ENCODE peak calls at places on chromosomes 2 and 18, in five cellular contexts. W is GM10248; T is CD8-positive, alpha-beta T cell; P is breast epithelium; L is brain microvascular endothelial cell. H is an unnamed sample.

GRCh38 chr18:10659594-10659993 is 133.8 kb downstream of the NAPG start:
- DNase-seq in T (no peak), P (no peak), W (no peak), L (no peak), H (no peak)

GRCh38 chr18:1047406-1047805 is 142.7 kb downstream of the ADCYAP1 start:
- DNase-seq in P (no peak), L (no peak), T (no peak), W (no peak), H (no peak)

GRCh38 chr2:28166956-28167355 is 225.7 kb upstream of the FOSL2 start:
- DNase-seq in W (no peak), L (no peak), T (no peak), P (no peak), H (no peak)

GRCh38 chr18:77148289-77148688 is 15.7 kb upstream of the MBP start:
- DNase-seq in P (no peak), L (no peak), W (no peak), T (no peak), H (no peak)

GRCh38 chr2:142742301-142743214 is 134.9 kb upstream of the KYNU start:
- DNase-seq in P (no peak), L (peak), W (peak), T (no peak), H (no peak)

GRCh38 chr2:138036522-138036921 is 72.2 kb downstream of the HNMT start:
- DNase-seq in P (no peak), L (no peak), W (no peak), T (no peak), H (no peak)

GRCh38 chr2:103008586-103008985 is 246.8 kb downstream of the TMEM182 start:
- DNase-seq in W (no peak), T (no peak), P (no peak), L (no peak), H (no peak)

GRCh38 chr18:24488824-24489493 is 28.5 kb downstream of the HRH4 start:
- DNase-seq in L (no peak), T (no peak), P (no peak), W (peak), H (no peak)

GRCh38 chr2:122634261-122634660 is 878.8 kb downstream of the TSN start:
- DNase-seq in T (no peak), L (peak), P (no peak), W (no peak), H (no peak)

GRCh38 chr2:161571051-161571429 is 53.2 kb upstream of the SLC4A10 start:
- DNase-seq in L (no peak), T (no peak), W (no peak), P (no peak), H (no peak)

GRCh38 chr2:161580021-161580420 is 44.2 kb upstream of the SLC4A10 start:
- DNase-seq in P (no peak), W (no peak), T (no peak), L (no peak), H (no peak)

GRCh38 chr2:161580426-161580825 is 43.8 kb upstream of the SLC4A10 start:
- DNase-seq in P (no peak), L (no peak), W (no peak), T (no peak), H (no peak)

GRCh38 chr2:161578998-161579397 is 45.2 kb upstream of the SLC4A10 start:
- DNase-seq in L (no peak), T (no peak), P (no peak), W (no peak), H (no peak)

DNA sequence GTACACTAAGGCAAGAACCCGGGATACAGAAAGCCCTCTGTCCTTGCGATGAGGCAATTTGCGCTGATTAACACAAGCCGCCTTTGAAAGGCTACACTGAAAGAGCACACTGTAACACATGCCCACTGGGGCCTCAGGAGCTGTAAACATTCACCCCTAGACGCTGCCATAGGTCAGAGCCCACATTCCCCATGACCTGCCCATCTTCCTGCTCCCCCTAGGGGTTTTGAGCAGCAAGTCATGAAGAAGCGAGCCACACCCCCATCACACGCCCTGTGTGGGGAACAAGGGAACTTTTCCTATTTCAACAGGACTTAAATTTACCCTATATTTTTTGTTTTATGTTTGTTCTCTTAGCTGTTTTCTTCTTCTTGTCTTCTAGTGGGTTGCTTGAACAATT is 47.8 kb upstream of the SLC4A10 start:
- DNase-seq in P (no peak), W (peak), L (no peak), T (no peak), H (no peak)
- TF ChIP-seq CTCF in P (no peak), W (no peak), L (peak), T (no peak), H (peak)

DNA sequence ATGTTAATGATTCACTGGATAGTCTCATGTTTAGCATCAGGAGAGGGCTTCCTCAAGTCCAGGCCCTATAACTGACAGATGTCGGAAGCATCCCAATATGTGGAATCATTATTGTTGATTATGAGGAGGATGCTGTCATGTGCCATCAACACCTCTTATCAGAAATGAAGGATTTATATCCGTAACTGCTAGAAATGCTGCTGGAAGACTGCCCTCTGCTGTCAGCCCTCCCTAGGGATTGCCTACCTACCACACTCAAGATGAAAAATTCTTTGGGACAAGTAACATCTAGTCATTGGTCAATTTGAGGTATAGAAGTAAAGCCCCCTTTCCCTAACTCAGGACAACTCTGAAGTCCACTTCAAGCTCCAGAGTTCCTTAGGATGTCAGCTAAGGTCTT is 1166.5 kb upstream of the NXPH2 start:
- DNase-seq in W (no peak), P (no peak), L (no peak), T (no peak), H (no peak)
- TF ChIP-seq CTCF in W (no peak), P (no peak), L (no peak), T (no peak), H (peak)

DNA sequence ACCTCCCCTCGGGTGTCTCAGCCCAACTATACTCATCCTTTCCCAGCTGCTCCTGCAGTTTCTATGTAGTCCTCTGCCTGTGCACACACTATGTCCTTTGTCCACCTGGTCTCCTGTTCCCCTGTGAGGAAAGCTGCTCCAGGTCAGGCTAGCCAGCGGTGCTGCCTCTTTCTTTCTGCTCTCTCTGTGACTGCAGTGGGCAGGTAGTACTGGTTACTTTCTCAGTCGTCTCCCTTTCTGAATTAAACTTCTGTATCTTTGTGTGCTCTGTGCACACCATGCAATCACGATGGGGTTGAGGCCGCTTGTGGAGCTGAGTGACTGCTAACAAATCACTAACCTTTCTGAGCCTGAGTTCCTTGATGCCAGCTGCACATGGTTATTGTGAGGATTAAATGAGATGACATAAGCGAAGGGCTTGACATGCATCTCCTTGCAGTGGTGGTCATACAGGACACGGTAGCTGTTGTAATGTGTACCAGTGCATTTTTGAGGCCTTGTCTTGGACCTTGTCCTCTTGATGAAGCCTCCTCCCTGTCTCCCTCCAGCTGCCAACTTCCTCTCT is 3.5 kb downstream of the FARP2 start:
- DNase-seq in T (no peak), L (no peak), W (no peak), P (no peak), H (no peak)
- TF ChIP-seq CTCF in T (no peak), L (no peak), W (no peak), P (no peak), H (no peak)

GRCh38 chr2:73851274-73851673 is 22.5 kb downstream of the STAMBP start:
- DNase-seq in L (no peak), P (no peak), W (no peak), T (no peak), H (no peak)
- TF ChIP-seq CTCF in L (peak), P (no peak), W (peak), T (no peak), H (peak)

GRCh38 chr18:41373612-41374011 is 581.4 kb upstream of the PIK3C3 start:
- DNase-seq in L (no peak), W (no peak), P (no peak), T (no peak), H (no peak)

DNA sequence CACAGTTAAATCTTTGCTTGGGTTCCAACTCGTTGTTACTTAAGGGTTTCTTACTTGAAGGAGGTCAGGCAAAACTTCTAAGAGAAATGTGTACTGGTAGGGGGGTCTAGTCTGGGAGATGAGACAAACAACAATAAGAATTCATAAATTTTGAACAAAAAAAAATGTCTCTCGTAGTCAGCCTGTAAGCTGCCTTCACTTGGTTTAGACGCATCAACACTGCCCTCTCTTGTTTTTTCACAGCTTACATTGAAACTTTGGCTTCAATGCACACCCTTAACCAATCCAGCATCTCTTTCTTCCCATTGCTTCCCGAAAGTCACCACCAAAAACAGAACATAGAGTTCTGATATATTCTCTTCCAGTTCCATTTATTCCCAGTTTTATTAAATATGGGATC is 576.4 kb upstream of the PIK3C3 start:
- DNase-seq in L (peak), W (no peak), T (no peak), P (no peak), H (no peak)
- TF ChIP-seq CTCF in L (peak), W (no peak), T (no peak), P (no peak), H (peak)

GRCh38 chr18:79639072-79639829 is 40.4 kb upstream of the CTDP1 start:
- DNase-seq in W (no peak), L (no peak), T (no peak), P (no peak), H (no peak)
- TF ChIP-seq CTCF in W (no peak), L (peak), T (no peak), P (no peak), H (no peak)

DNA sequence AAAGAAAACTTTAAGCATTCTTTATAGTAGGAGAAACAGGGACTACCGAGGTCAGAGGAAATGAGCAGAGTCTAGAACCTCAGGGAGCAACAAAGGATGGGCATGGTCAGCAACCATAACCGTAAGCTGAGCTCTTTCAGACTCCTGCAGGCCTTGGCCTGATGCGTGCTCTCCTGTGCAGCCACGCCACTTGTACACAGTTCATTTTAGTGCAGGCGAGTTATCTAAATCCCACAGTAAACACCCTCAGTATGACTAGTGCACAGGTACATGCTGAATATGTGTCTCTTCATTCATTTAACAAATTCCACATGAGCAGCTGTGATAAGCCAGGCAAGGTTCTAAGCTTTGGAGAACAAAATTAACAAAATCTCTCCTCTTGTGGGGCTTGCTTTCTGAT is 401.2 kb upstream of the RAB12 start:
- DNase-seq in P (no peak), L (no peak), T (no peak), W (no peak), H (no peak)
- TF ChIP-seq CTCF in P (no peak), L (no peak), T (no peak), W (no peak), H (no peak)

H was measured in progenitor cell of endocrine pancreas.